ENCODE peak calls at places on chromosomes 12 and 14, in eight cellular contexts. One of them, this sample, is unnamed.

GRCh38 chr14:65469903-65470302 is 57.4 kb downstream of the FUT8 start:
- DNase-seq in neuronal stem cell: no peak
- DNase-seq in HCT116: no peak
- DNase-seq in aorta: no peak
- DNase-seq in pancreas: no peak
- DNase-seq in mesenchymal stem cell: no peak
- DNase-seq in CD8-positive, alpha-beta memory T cell: no peak
- DNase-seq in IMR-90: no peak
- DNase-seq in this sample: no peak

GRCh38 chr12:67827820-67828383 is 161.3 kb upstream of the IFNG-AS1 start:
- DNase-seq in neuronal stem cell: no peak
- DNase-seq in HCT116: peak; percentile 62
- DNase-seq in aorta: no peak
- DNase-seq in pancreas: no peak
- DNase-seq in mesenchymal stem cell: peak; percentile 99
- DNase-seq in CD8-positive, alpha-beta memory T cell: no peak
- DNase-seq in IMR-90: peak; percentile 99
- DNase-seq in this sample: peak; percentile 31

GRCh38 chr14:104341532-104342434 is 203.4 kb downstream of the KIF26A start:
- DNase-seq in neuronal stem cell: peak; percentile 50
- DNase-seq in HCT116: peak; percentile 88
- DNase-seq in aorta: no peak
- DNase-seq in pancreas: peak; percentile 67
- DNase-seq in mesenchymal stem cell: no peak
- DNase-seq in CD8-positive, alpha-beta memory T cell: no peak
- DNase-seq in IMR-90: no peak
- DNase-seq in this sample: peak; percentile 42

GRCh38 chr12:30884804-30885203 is 41.7 kb upstream of the TSPAN11 start:
- DNase-seq in neuronal stem cell: no peak
- DNase-seq in HCT116: no peak
- DNase-seq in aorta: no peak
- DNase-seq in pancreas: no peak
- DNase-seq in mesenchymal stem cell: no peak
- DNase-seq in CD8-positive, alpha-beta memory T cell: no peak
- DNase-seq in IMR-90: no peak
- DNase-seq in this sample: no peak

GRCh38 chr14:100738704-100739131 is 12.0 kb downstream of the DLK1 start:
- DNase-seq in neuronal stem cell: no peak
- DNase-seq in HCT116: no peak
- DNase-seq in aorta: peak; percentile 74
- DNase-seq in pancreas: no peak
- DNase-seq in mesenchymal stem cell: no peak
- DNase-seq in CD8-positive, alpha-beta memory T cell: peak; percentile 14
- DNase-seq in IMR-90: no peak
- DNase-seq in this sample: peak; percentile 23

GRCh38 chr12:47758834-47759690 is at the start of gene RAPGEF3:
- DNase-seq in neuronal stem cell: peak; percentile 63
- DNase-seq in HCT116: no peak
- DNase-seq in aorta: peak; percentile 95
- DNase-seq in pancreas: peak; percentile 85
- DNase-seq in mesenchymal stem cell: peak; percentile 90
- DNase-seq in CD8-positive, alpha-beta memory T cell: peak; percentile 80
- DNase-seq in IMR-90: peak; percentile 75
- DNase-seq in this sample: peak; percentile 91

GRCh38 chr12:8065991-8066594 is at the start of gene C3AR1:
- DNase-seq in neuronal stem cell: no peak
- DNase-seq in HCT116: no peak
- DNase-seq in aorta: no peak
- DNase-seq in pancreas: no peak
- DNase-seq in mesenchymal stem cell: peak; percentile 90
- DNase-seq in CD8-positive, alpha-beta memory T cell: peak; percentile 67
- DNase-seq in IMR-90: peak; percentile 79
- DNase-seq in this sample: no peak

GRCh38 chr14:86203843-86204242 is 673.9 kb downstream of the FLRT2 start:
- DNase-seq in neuronal stem cell: no peak
- DNase-seq in HCT116: no peak
- DNase-seq in aorta: no peak
- DNase-seq in pancreas: no peak
- DNase-seq in mesenchymal stem cell: no peak
- DNase-seq in CD8-positive, alpha-beta memory T cell: no peak
- DNase-seq in IMR-90: no peak
- DNase-seq in this sample: no peak

GRCh38 chr12:123897221-123897620 is 75.4 kb downstream of the CCDC92 start:
- DNase-seq in neuronal stem cell: no peak
- DNase-seq in HCT116: peak; percentile 39
- DNase-seq in aorta: peak; percentile 40
- DNase-seq in pancreas: no peak
- DNase-seq in mesenchymal stem cell: peak; percentile 23
- DNase-seq in CD8-positive, alpha-beta memory T cell: no peak
- DNase-seq in IMR-90: peak; percentile 72
- DNase-seq in this sample: no peak

GRCh38 chr12:62438098-62438692 is 28.4 kb upstream of the MON2 start:
- DNase-seq in neuronal stem cell: peak; percentile 62
- DNase-seq in HCT116: peak; percentile 44
- DNase-seq in aorta: no peak
- DNase-seq in pancreas: peak; percentile 43
- DNase-seq in mesenchymal stem cell: peak; percentile 50
- DNase-seq in CD8-positive, alpha-beta memory T cell: peak; percentile 62
- DNase-seq in IMR-90: peak; percentile 53
- DNase-seq in this sample: peak; percentile 31

GRCh38 chr12:29350080-29350479 is 30.9 kb downstream of the ERGIC2 start:
- DNase-seq in neuronal stem cell: no peak
- DNase-seq in HCT116: no peak
- DNase-seq in aorta: no peak
- DNase-seq in pancreas: no peak
- DNase-seq in mesenchymal stem cell: peak; percentile 30
- DNase-seq in CD8-positive, alpha-beta memory T cell: no peak
- DNase-seq in IMR-90: peak; percentile 36
- DNase-seq in this sample: no peak

GRCh38 chr14:75650253-75651058 is 10.2 kb downstream of the ERG28 start:
- DNase-seq in neuronal stem cell: no peak
- DNase-seq in HCT116: no peak
- DNase-seq in aorta: no peak
- DNase-seq in pancreas: no peak
- DNase-seq in mesenchymal stem cell: no peak
- DNase-seq in CD8-positive, alpha-beta memory T cell: no peak
- DNase-seq in IMR-90: no peak
- DNase-seq in this sample: no peak

GRCh38 chr12:88141774-88142609 is at the start of the genes CEP290 and TMTC3:
- DNase-seq in neuronal stem cell: peak; percentile 97
- DNase-seq in HCT116: peak; percentile 99
- DNase-seq in aorta: peak; percentile 97
- DNase-seq in pancreas: peak; percentile 97
- DNase-seq in mesenchymal stem cell: peak; percentile 100
- DNase-seq in CD8-positive, alpha-beta memory T cell: peak; percentile 96
- DNase-seq in IMR-90: peak; percentile 100
- DNase-seq in this sample: peak; percentile 94

GRCh38 chr14:104552738-104553125 is 26.8 kb upstream of the C14orf180 start:
- DNase-seq in neuronal stem cell: no peak
- DNase-seq in HCT116: no peak
- DNase-seq in aorta: no peak
- DNase-seq in pancreas: no peak
- DNase-seq in mesenchymal stem cell: no peak
- DNase-seq in CD8-positive, alpha-beta memory T cell: no peak
- DNase-seq in IMR-90: no peak
- DNase-seq in this sample: no peak

GRCh38 chr12:114400925-114401324 is 5.0 kb downstream of the TBX5 start:
- DNase-seq in neuronal stem cell: peak; percentile 36
- DNase-seq in HCT116: no peak
- DNase-seq in aorta: no peak
- DNase-seq in pancreas: no peak
- DNase-seq in mesenchymal stem cell: no peak
- DNase-seq in CD8-positive, alpha-beta memory T cell: no peak
- DNase-seq in IMR-90: peak; percentile 96
- DNase-seq in this sample: peak; percentile 51

GRCh38 chr14:97713023-97713422 is 915.8 kb downstream of the VRK1 start:
- DNase-seq in neuronal stem cell: no peak
- DNase-seq in HCT116: peak; percentile 73
- DNase-seq in aorta: no peak
- DNase-seq in pancreas: no peak
- DNase-seq in mesenchymal stem cell: no peak
- DNase-seq in CD8-positive, alpha-beta memory T cell: no peak
- DNase-seq in IMR-90: no peak
- DNase-seq in this sample: no peak

GRCh38 chr14:48974994-48975393 is 611.2 kb downstream of the RPS29 start:
- DNase-seq in neuronal stem cell: no peak
- DNase-seq in HCT116: no peak
- DNase-seq in aorta: no peak
- DNase-seq in pancreas: no peak
- DNase-seq in mesenchymal stem cell: no peak
- DNase-seq in CD8-positive, alpha-beta memory T cell: no peak
- DNase-seq in IMR-90: no peak
- DNase-seq in this sample: no peak

GRCh38 chr12:95480230-95480629 is 6.3 kb downstream of the METAP2 start:
- DNase-seq in neuronal stem cell: no peak
- DNase-seq in HCT116: no peak
- DNase-seq in aorta: no peak
- DNase-seq in pancreas: no peak
- DNase-seq in mesenchymal stem cell: no peak
- DNase-seq in CD8-positive, alpha-beta memory T cell: no peak
- DNase-seq in IMR-90: peak; percentile 69
- DNase-seq in this sample: no peak
- H3K4me1 ChIP-seq in neuronal stem cell: peaks cover 4% of the 10 kb centered on the region
- H3K4me1 ChIP-seq in HCT116: peaks cover 6% of the 10 kb centered on the region
- H3K4me1 ChIP-seq in aorta: peaks cover 3% of the 10 kb centered on the region
- H3K4me1 ChIP-seq in pancreas: peaks cover 21% of the 10 kb centered on the region
- H3K4me1 ChIP-seq in mesenchymal stem cell: no peaks in the 10 kb centered on the region
- H3K4me1 ChIP-seq in CD8-positive, alpha-beta memory T cell: peaks cover 55% of the 10 kb centered on the region
- H3K4me1 ChIP-seq in IMR-90: peaks cover 5% of the 10 kb centered on the region
- H3K4me1 ChIP-seq in this sample: peaks cover 10% of the 10 kb centered on the region

GRCh38 chr12:121128908-121129704 is 3.6 kb upstream of the P2RX7 start:
- DNase-seq in neuronal stem cell: no peak
- DNase-seq in HCT116: no peak
- DNase-seq in aorta: peak; percentile 88
- DNase-seq in pancreas: peak; percentile 76
- DNase-seq in mesenchymal stem cell: peak; percentile 97
- DNase-seq in CD8-positive, alpha-beta memory T cell: peak; percentile 83
- DNase-seq in IMR-90: peak; percentile 27
- DNase-seq in this sample: peak; percentile 85
- H3K4me3 ChIP-seq in neuronal stem cell: no peak overlapping the region
- H3K4me3 ChIP-seq in HCT116: no peak overlapping the region
- H3K4me3 ChIP-seq in aorta: no peak overlapping the region
- H3K4me3 ChIP-seq in pancreas: no peak overlapping the region
- H3K4me3 ChIP-seq in mesenchymal stem cell: no peak overlapping the region
- H3K4me3 ChIP-seq in CD8-positive, alpha-beta memory T cell: peak overlapping the region; percentile 57
- H3K4me3 ChIP-seq in IMR-90: no peak overlapping the region
- H3K4me3 ChIP-seq in this sample: no peak overlapping the region

DNA sequence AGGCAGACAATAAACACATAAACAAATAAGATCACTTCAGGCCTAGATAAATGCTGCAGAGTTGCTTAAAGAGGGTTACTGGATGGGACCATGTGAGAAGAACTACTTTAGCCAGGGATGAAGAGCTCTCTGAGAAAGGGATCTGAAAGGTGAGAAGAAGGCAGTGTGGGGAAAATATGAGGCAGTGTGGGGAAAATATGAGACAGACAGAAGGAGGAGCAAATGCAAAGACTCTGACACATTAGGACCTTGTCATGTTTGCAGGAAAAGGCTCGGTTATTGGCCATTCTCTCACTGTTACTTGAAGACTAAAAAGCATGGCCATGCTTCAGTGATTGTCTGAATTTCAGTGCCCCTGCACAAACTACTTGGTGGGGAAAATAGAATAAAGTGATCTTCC is 22.7 kb upstream of the TRIM9 start:
- DNase-seq in neuronal stem cell: no peak
- DNase-seq in HCT116: no peak
- DNase-seq in aorta: no peak
- DNase-seq in pancreas: no peak
- DNase-seq in mesenchymal stem cell: no peak
- DNase-seq in CD8-positive, alpha-beta memory T cell: no peak
- DNase-seq in IMR-90: no peak
- DNase-seq in this sample: no peak
- H3K27ac ChIP-seq in neuronal stem cell: no peak overlapping the region
- H3K27ac ChIP-seq in HCT116: no peak overlapping the region
- H3K27ac ChIP-seq in aorta: no peak overlapping the region
- H3K27ac ChIP-seq in pancreas: no peak overlapping the region
- H3K27ac ChIP-seq in mesenchymal stem cell: no peak overlapping the region
- H3K27ac ChIP-seq in CD8-positive, alpha-beta memory T cell: no peak overlapping the region
- H3K27ac ChIP-seq in IMR-90: no peak overlapping the region
- H3K27ac ChIP-seq in this sample: no peak overlapping the region

GRCh38 chr12:118058227-118058626 is 2.8 kb downstream of the WSB2 start:
- DNase-seq in neuronal stem cell: no peak
- DNase-seq in HCT116: no peak
- DNase-seq in aorta: no peak
- DNase-seq in pancreas: no peak
- DNase-seq in mesenchymal stem cell: no peak
- DNase-seq in CD8-positive, alpha-beta memory T cell: no peak
- DNase-seq in IMR-90: no peak
- DNase-seq in this sample: no peak

GRCh38 chr12:118058881-118059644 is 1.9 kb downstream of the WSB2 start:
- DNase-seq in neuronal stem cell: no peak
- DNase-seq in HCT116: no peak
- DNase-seq in aorta: peak; percentile 36
- DNase-seq in pancreas: no peak
- DNase-seq in mesenchymal stem cell: no peak
- DNase-seq in CD8-positive, alpha-beta memory T cell: no peak
- DNase-seq in IMR-90: peak; percentile 47
- DNase-seq in this sample: no peak

GRCh38 chr12:118055144-118055557 is 5.8 kb downstream of the WSB2 start:
- DNase-seq in neuronal stem cell: no peak
- DNase-seq in HCT116: no peak
- DNase-seq in aorta: peak; percentile 73
- DNase-seq in pancreas: no peak
- DNase-seq in mesenchymal stem cell: peak; percentile 51
- DNase-seq in CD8-positive, alpha-beta memory T cell: peak; percentile 81
- DNase-seq in IMR-90: peak; percentile 22
- DNase-seq in this sample: no peak

GRCh38 chr12:118053071-118053985 is 7.7 kb downstream of the WSB2 start:
- DNase-seq in neuronal stem cell: no peak
- DNase-seq in HCT116: no peak
- DNase-seq in aorta: no peak
- DNase-seq in pancreas: no peak
- DNase-seq in mesenchymal stem cell: no peak
- DNase-seq in CD8-positive, alpha-beta memory T cell: peak; percentile 56
- DNase-seq in IMR-90: peak; percentile 51
- DNase-seq in this sample: no peak

DNA sequence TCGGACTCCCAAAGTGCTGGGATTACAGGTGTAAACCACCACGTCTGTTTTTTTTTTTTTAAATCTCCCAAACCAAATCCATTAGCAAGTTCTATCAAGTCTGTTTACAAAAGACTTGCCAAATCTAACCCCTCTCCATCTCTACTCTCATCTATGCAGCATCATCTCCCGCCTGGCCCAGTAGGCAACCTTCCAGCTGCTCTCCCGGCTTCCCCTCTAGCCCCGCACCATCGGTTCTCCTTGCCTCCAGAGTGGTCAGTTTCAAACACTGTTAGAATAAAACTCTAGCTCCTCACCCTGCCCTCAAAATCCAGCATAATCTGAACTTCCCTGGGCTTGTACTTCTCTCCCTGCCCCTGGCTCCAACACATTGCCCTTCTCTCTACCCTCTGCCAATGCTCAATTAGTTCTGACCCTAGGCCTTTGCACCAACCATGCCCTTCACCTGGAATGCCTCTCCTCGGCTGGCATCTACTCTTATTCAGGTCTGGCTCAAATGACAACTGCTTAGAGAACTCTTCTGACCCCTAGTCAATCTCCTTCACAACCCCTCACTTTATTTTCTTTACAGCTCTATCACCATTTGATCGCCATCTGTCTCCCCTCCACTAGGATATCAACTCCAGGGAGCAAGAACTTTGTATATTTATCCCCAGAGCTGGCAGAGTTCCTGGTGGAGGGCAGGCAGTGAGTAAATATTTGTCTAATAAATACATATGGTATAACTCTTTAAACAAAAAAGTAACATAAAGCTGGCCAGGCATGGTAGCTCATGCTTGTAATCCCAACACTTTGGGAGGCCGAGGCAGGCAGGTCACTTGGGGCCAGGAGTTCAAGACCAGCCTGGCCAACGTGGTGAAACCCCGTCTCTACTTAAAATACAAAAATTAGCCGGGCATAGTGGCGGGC is 4.9 kb downstream of the WSB2 start:
- DNase-seq in neuronal stem cell: no peak
- DNase-seq in HCT116: no peak
- DNase-seq in aorta: no peak
- DNase-seq in pancreas: no peak
- DNase-seq in mesenchymal stem cell: no peak
- DNase-seq in CD8-positive, alpha-beta memory T cell: no peak
- DNase-seq in IMR-90: peak; percentile 36
- DNase-seq in this sample: no peak
- H3K4me1 ChIP-seq in neuronal stem cell: peaks cover 9% of the 10 kb centered on the region
- H3K4me1 ChIP-seq in HCT116: peaks cover 39% of the 10 kb centered on the region
- H3K4me1 ChIP-seq in aorta: peaks cover 2% of the 10 kb centered on the region
- H3K4me1 ChIP-seq in pancreas: peaks cover 44% of the 10 kb centered on the region
- H3K4me1 ChIP-seq in mesenchymal stem cell: peaks cover 18% of the 10 kb centered on the region
- H3K4me1 ChIP-seq in CD8-positive, alpha-beta memory T cell: peaks cover 20% of the 10 kb centered on the region
- H3K4me1 ChIP-seq in IMR-90: peaks cover 16% of the 10 kb centered on the region
- H3K4me1 ChIP-seq in this sample: peaks cover 10% of the 10 kb centered on the region